ENCODE peak calls at places on chromosomes 16 and 17, in ten cellular contexts. Z is endothelial cell of umbilical vein, V is stomach, F is H1, M is SK-N-SH, N is prostate gland, E is suprapubic skin, T is transverse colon, O is Panc1, Y is breast epithelium. B is an unnamed sample.

GRCh38 chr17:80781188-80781577 is 210.5 kb upstream of the CHMP6 start:
- DNase-seq in Z (no peak), V (no peak), F (no peak), M (no peak), N (no peak), E (peak; percentile 71), T (no peak), O (no peak), Y (no peak), B (peak; percentile 63)

GRCh38 chr16:84511180-84511800 is 6.8 kb upstream of the MEAK7 start:
- DNase-seq in Z (peak; percentile 87), V (peak; percentile 90), F (peak; percentile 89), M (peak; percentile 85), N (peak; percentile 75), E (peak; percentile 91), T (peak; percentile 88), O (no peak), Y (peak; percentile 76), B (peak; percentile 92)

GRCh38 chr16:29911676-29912010 is 11.4 kb downstream of the ASPHD1 start:
- DNase-seq in Z (no peak), V (no peak), F (peak; percentile 52), M (no peak), N (no peak), E (no peak), T (no peak), O (no peak), Y (no peak), B (no peak)

GRCh38 chr17:58354541-58355216 is 2.7 kb upstream of the SUPT4H1 start:
- DNase-seq in Z (no peak), V (no peak), F (no peak), M (no peak), N (no peak), E (no peak), T (no peak), O (no peak), Y (no peak), B (no peak)

GRCh38 chr16:28191364-28191985 is 20.3 kb downstream of the XPO6 start:
- DNase-seq in Z (no peak), V (no peak), F (no peak), M (no peak), N (peak; percentile 57), E (no peak), T (no peak), O (no peak), Y (no peak), B (no peak)

GRCh38 chr17:79589669-79590270 is 21.1 kb downstream of the RBFOX3 start:
- DNase-seq in Z (no peak), V (no peak), F (no peak), M (no peak), N (no peak), E (no peak), T (no peak), O (no peak), Y (no peak), B (no peak)

GRCh38 chr16:46859719-46860152 is 24.4 kb upstream of the GPT2 start:
- DNase-seq in Z (peak; percentile 73), V (peak; percentile 56), F (no peak), M (no peak), N (no peak), E (no peak), T (peak; percentile 59), O (peak; percentile 61), Y (no peak), B (no peak)

GRCh38 chr17:78684026-78684425 is 98.0 kb downstream of the CYTH1 start:
- DNase-seq in Z (no peak), V (no peak), F (no peak), M (no peak), N (no peak), E (no peak), T (no peak), O (no peak), Y (no peak), B (no peak)

GRCh38 chr16:14172200-14172805 is 101.2 kb downstream of the MRTFB start:
- DNase-seq in Z (no peak), V (no peak), F (no peak), M (no peak), N (no peak), E (no peak), T (no peak), O (no peak), Y (no peak), B (no peak)

GRCh38 chr17:5788266-5788900 is 204.1 kb upstream of the NLRP1 start:
- DNase-seq in Z (peak; percentile 45), V (no peak), F (no peak), M (no peak), N (no peak), E (no peak), T (no peak), O (no peak), Y (no peak), B (no peak)

GRCh38 chr17:57899822-57900221 is 50.0 kb upstream of the MRPS23 start:
- DNase-seq in Z (no peak), V (peak; percentile 83), F (no peak), M (no peak), N (peak; percentile 68), E (no peak), T (peak; percentile 79), O (no peak), Y (peak; percentile 74), B (no peak)

GRCh38 chr17:15510361-15510760 is 42.9 kb upstream of the CDRT4 start:
- DNase-seq in Z (peak; percentile 79), V (no peak), F (no peak), M (no peak), N (no peak), E (no peak), T (no peak), O (peak; percentile 42), Y (no peak), B (no peak)

GRCh38 chr16:75000481-75001081 is 1.8 kb downstream of the ZNRF1 start:
- DNase-seq in Z (peak; percentile 42), V (no peak), F (no peak), M (peak; percentile 61), N (no peak), E (no peak), T (no peak), O (no peak), Y (no peak), B (no peak)

GRCh38 chr17:36182176-36183000 is 6.0 kb upstream of the TBC1D3B start:
- DNase-seq in Z (no peak), V (no peak), F (peak; percentile 85), M (no peak), N (peak; percentile 17), E (no peak), T (no peak), O (no peak), Y (no peak), B (no peak)

GRCh38 chr16:35792516-35793285 is 2333.3 kb downstream of the TP53TG3F start:
- DNase-seq in Z (no peak), V (no peak), F (no peak), M (no peak), N (no peak), E (no peak), T (no peak), O (no peak), Y (no peak), B (no peak)
- H3K9me3 ChIP-seq in Z (peaks cover 9% of the 10 kb centered on the region), V (peaks cover 85% of the 10 kb centered on the region), F (peaks cover 93% of the 10 kb centered on the region), M (no peaks in the 10 kb centered on the region), N (no peaks in the 10 kb centered on the region), E (peaks cover 18% of the 10 kb centered on the region), T (no peaks in the 10 kb centered on the region), O (no peaks in the 10 kb centered on the region), Y (no peaks in the 10 kb centered on the region), B (no peaks in the 10 kb centered on the region)

DNA sequence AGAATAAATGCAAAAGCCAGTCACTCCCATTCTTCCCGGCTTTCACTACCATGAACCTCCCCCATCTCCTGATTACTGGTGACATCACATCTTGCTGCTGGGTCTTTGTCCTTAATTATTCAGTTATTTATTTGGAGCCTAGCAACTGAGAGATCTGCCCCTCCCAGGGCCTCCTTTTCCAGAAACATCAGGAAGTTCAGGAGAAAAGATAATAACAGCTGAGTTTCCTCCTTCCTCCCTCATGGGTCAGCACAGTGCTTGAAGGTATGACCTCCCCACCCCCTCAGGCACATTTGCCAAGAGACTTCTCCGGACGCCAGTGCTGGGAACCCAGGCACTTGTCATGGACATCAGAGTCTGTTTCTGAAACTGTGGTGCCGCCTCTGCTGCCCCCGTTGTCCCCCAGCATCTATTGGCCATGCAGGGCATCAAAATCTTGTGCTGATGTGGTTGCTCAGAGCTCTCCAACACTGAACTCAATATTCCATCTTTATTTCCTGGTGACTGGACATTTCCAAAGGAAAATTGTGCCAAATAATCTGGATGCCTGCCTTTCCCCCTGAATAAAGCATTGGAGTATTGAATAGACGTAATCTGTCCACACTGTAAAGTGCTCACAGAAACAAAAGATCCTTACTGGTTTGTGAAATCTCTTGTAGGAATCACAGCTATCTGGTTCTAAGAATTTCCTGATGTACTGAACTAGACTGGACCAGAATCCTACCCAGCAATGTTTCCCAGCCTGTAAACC is 71.8 kb downstream of the ZNF18 start:
- DNase-seq in Z (no peak), V (no peak), F (no peak), M (no peak), N (no peak), E (no peak), T (no peak), O (no peak), Y (no peak), B (no peak)
- TF ChIP-seq POLR2AphosphoS5 in Z (no peak), V (no peak), F (no peak), M (no peak), N (no peak), E (no peak), T (no peak), O (no peak), Y (no peak), B (no peak)

GRCh38 chr16:8877894-8878522 is 4.1 kb upstream of the LITAFD start:
- DNase-seq in Z (no peak), V (no peak), F (no peak), M (no peak), N (no peak), E (no peak), T (no peak), O (no peak), Y (no peak), B (no peak)
- H3K9me3 ChIP-seq in Z (no peaks in the 10 kb centered on the region), V (no peaks in the 10 kb centered on the region), F (no peaks in the 10 kb centered on the region), M (no peaks in the 10 kb centered on the region), N (no peaks in the 10 kb centered on the region), E (no peaks in the 10 kb centered on the region), T (no peaks in the 10 kb centered on the region), O (no peaks in the 10 kb centered on the region), Y (no peaks in the 10 kb centered on the region), B (no peaks in the 10 kb centered on the region)

GRCh38 chr17:76709077-76709950 is 1.5 kb downstream of the MXRA7 start:
- DNase-seq in Z (no peak), V (peak; percentile 50), F (peak; percentile 56), M (peak; percentile 82), N (peak; percentile 44), E (peak; percentile 88), T (peak; percentile 72), O (no peak), Y (peak; percentile 63), B (peak; percentile 96)
- TF ChIP-seq POLR2AphosphoS5 in Z (no peak), V (peak; percentile 46), F (no peak), M (peak; percentile 74), N (peak; percentile 73), E (no peak), T (peak; percentile 74), O (no peak), Y (peak; percentile 48), B (peak; percentile 85)